ENCODE peak calls at places on chromosomes 16 and 17, in eight cellular contexts. One of them, this sample, is unnamed.
A peak's percentile ranks its signal among the peaks of the same experiment; 100 is the strongest.

GRCh38 chr17:77527394-77527793 is 386.6 kb downstream of the SEC14L1 start:
- DNase-seq in naive thymus-derived CD4-positive, alpha-beta T cell: no peak
- DNase-seq in CD4-positive, alpha-beta memory T cell: no peak
- DNase-seq in body of pancreas: no peak
- DNase-seq in left lung: no peak
- DNase-seq in suprapubic skin: peak; percentile 48
- DNase-seq in cardiac muscle cell: no peak
- DNase-seq in right cardiac atrium: no peak
- DNase-seq in this sample: no peak

GRCh38 chr17:50129303-50129945 is 536 bp downstream of the SAMD14 start:
- DNase-seq in naive thymus-derived CD4-positive, alpha-beta T cell: no peak
- DNase-seq in suprapubic skin: no peak
- DNase-seq in CD4-positive, alpha-beta memory T cell: peak; percentile 63
- DNase-seq in cardiac muscle cell: no peak
- DNase-seq in body of pancreas: peak; percentile 26
- DNase-seq in left lung: peak; percentile 78
- DNase-seq in right cardiac atrium: no peak
- DNase-seq in this sample: peak; percentile 36

GRCh38 chr16:24139282-24139681 is 116.9 kb upstream of the CACNG3 start:
- DNase-seq in left lung: no peak
- DNase-seq in suprapubic skin: no peak
- DNase-seq in naive thymus-derived CD4-positive, alpha-beta T cell: no peak
- DNase-seq in body of pancreas: no peak
- DNase-seq in cardiac muscle cell: no peak
- DNase-seq in right cardiac atrium: no peak
- DNase-seq in CD4-positive, alpha-beta memory T cell: no peak
- DNase-seq in this sample: no peak

GRCh38 chr17:42358434-42358833 is 29.8 kb downstream of the STAT3 start:
- DNase-seq in suprapubic skin: no peak
- DNase-seq in body of pancreas: no peak
- DNase-seq in cardiac muscle cell: no peak
- DNase-seq in CD4-positive, alpha-beta memory T cell: no peak
- DNase-seq in right cardiac atrium: no peak
- DNase-seq in left lung: no peak
- DNase-seq in naive thymus-derived CD4-positive, alpha-beta T cell: no peak
- DNase-seq in this sample: no peak

GRCh38 chr17:81549031-81549557 is 3.1 kb downstream of the FAAP100 start:
- DNase-seq in suprapubic skin: no peak
- DNase-seq in naive thymus-derived CD4-positive, alpha-beta T cell: no peak
- DNase-seq in body of pancreas: no peak
- DNase-seq in cardiac muscle cell: no peak
- DNase-seq in CD4-positive, alpha-beta memory T cell: no peak
- DNase-seq in left lung: peak; percentile 67
- DNase-seq in right cardiac atrium: no peak
- DNase-seq in this sample: no peak

GRCh38 chr16:85385463-85386331 is 227.4 kb upstream of the GSE1 start:
- DNase-seq in body of pancreas: no peak
- DNase-seq in left lung: peak; percentile 61
- DNase-seq in CD4-positive, alpha-beta memory T cell: no peak
- DNase-seq in cardiac muscle cell: no peak
- DNase-seq in naive thymus-derived CD4-positive, alpha-beta T cell: no peak
- DNase-seq in right cardiac atrium: peak; percentile 16
- DNase-seq in suprapubic skin: peak; percentile 64
- DNase-seq in this sample: no peak

GRCh38 chr16:53614346-53614745 is 89.3 kb downstream of the RPGRIP1L start:
- DNase-seq in naive thymus-derived CD4-positive, alpha-beta T cell: no peak
- DNase-seq in cardiac muscle cell: no peak
- DNase-seq in CD4-positive, alpha-beta memory T cell: no peak
- DNase-seq in suprapubic skin: no peak
- DNase-seq in right cardiac atrium: no peak
- DNase-seq in body of pancreas: no peak
- DNase-seq in left lung: no peak
- DNase-seq in this sample: no peak

GRCh38 chr16:1979271-1980025 is 1.8 kb downstream of the NOXO1 start:
- DNase-seq in right cardiac atrium: no peak
- DNase-seq in body of pancreas: peak; percentile 89
- DNase-seq in left lung: peak; percentile 93
- DNase-seq in suprapubic skin: no peak
- DNase-seq in cardiac muscle cell: no peak
- DNase-seq in naive thymus-derived CD4-positive, alpha-beta T cell: no peak
- DNase-seq in CD4-positive, alpha-beta memory T cell: no peak
- DNase-seq in this sample: no peak

GRCh38 chr16:70434489-70435260 is 4.2 kb downstream of the ST3GAL2 start:
- DNase-seq in cardiac muscle cell: no peak
- DNase-seq in right cardiac atrium: no peak
- DNase-seq in suprapubic skin: no peak
- DNase-seq in CD4-positive, alpha-beta memory T cell: no peak
- DNase-seq in naive thymus-derived CD4-positive, alpha-beta T cell: no peak
- DNase-seq in left lung: no peak
- DNase-seq in body of pancreas: no peak
- DNase-seq in this sample: no peak

GRCh38 chr16:52929478-52929877 is 123.2 kb downstream of the CHD9NB start:
- DNase-seq in cardiac muscle cell: no peak
- DNase-seq in left lung: no peak
- DNase-seq in right cardiac atrium: no peak
- DNase-seq in naive thymus-derived CD4-positive, alpha-beta T cell: no peak
- DNase-seq in CD4-positive, alpha-beta memory T cell: no peak
- DNase-seq in body of pancreas: no peak
- DNase-seq in suprapubic skin: no peak
- DNase-seq in this sample: no peak

GRCh38 chr16:57091200-57091989 is 988 bp upstream of the CPNE2 start:
- DNase-seq in cardiac muscle cell: peak; percentile 54
- DNase-seq in right cardiac atrium: peak; percentile 54
- DNase-seq in CD4-positive, alpha-beta memory T cell: no peak
- DNase-seq in left lung: peak; percentile 83
- DNase-seq in suprapubic skin: no peak
- DNase-seq in naive thymus-derived CD4-positive, alpha-beta T cell: no peak
- DNase-seq in body of pancreas: peak; percentile 56
- DNase-seq in this sample: no peak

GRCh38 chr17:79859676-79860615 is 20.7 kb upstream of the CBX4 start:
- DNase-seq in cardiac muscle cell: no peak
- DNase-seq in right cardiac atrium: no peak
- DNase-seq in naive thymus-derived CD4-positive, alpha-beta T cell: no peak
- DNase-seq in CD4-positive, alpha-beta memory T cell: no peak
- DNase-seq in body of pancreas: no peak
- DNase-seq in suprapubic skin: no peak
- DNase-seq in left lung: peak; percentile 69
- DNase-seq in this sample: no peak

GRCh38 chr16:47037396-47037745 is 63.9 kb upstream of the DNAJA2 start:
- DNase-seq in suprapubic skin: peak; percentile 74
- DNase-seq in CD4-positive, alpha-beta memory T cell: no peak
- DNase-seq in left lung: no peak
- DNase-seq in naive thymus-derived CD4-positive, alpha-beta T cell: peak; percentile 2
- DNase-seq in cardiac muscle cell: peak; percentile 18
- DNase-seq in body of pancreas: peak; percentile 24
- DNase-seq in right cardiac atrium: peak; percentile 52
- DNase-seq in this sample: no peak

GRCh38 chr16:74521691-74522090 is 85.2 kb downstream of the GLG1 start:
- DNase-seq in left lung: no peak
- DNase-seq in suprapubic skin: no peak
- DNase-seq in right cardiac atrium: peak; percentile 26
- DNase-seq in CD4-positive, alpha-beta memory T cell: no peak
- DNase-seq in body of pancreas: no peak
- DNase-seq in naive thymus-derived CD4-positive, alpha-beta T cell: no peak
- DNase-seq in cardiac muscle cell: no peak
- DNase-seq in this sample: no peak

GRCh38 chr16:68370221-68370920 is 59.6 kb downstream of the PRMT7 start:
- DNase-seq in naive thymus-derived CD4-positive, alpha-beta T cell: no peak
- DNase-seq in right cardiac atrium: no peak
- DNase-seq in suprapubic skin: no peak
- DNase-seq in cardiac muscle cell: no peak
- DNase-seq in CD4-positive, alpha-beta memory T cell: no peak
- DNase-seq in body of pancreas: no peak
- DNase-seq in left lung: peak; percentile 53
- DNase-seq in this sample: no peak

GRCh38 chr16:59044616-59045015 is 310.5 kb upstream of the GOT2 start:
- DNase-seq in left lung: no peak
- DNase-seq in body of pancreas: no peak
- DNase-seq in right cardiac atrium: no peak
- DNase-seq in cardiac muscle cell: no peak
- DNase-seq in naive thymus-derived CD4-positive, alpha-beta T cell: no peak
- DNase-seq in suprapubic skin: no peak
- DNase-seq in CD4-positive, alpha-beta memory T cell: no peak
- DNase-seq in this sample: no peak

GRCh38 chr16:57672824-57673223 is 4.7 kb downstream of the ADGRG3 start:
- DNase-seq in body of pancreas: no peak
- DNase-seq in naive thymus-derived CD4-positive, alpha-beta T cell: no peak
- DNase-seq in CD4-positive, alpha-beta memory T cell: no peak
- DNase-seq in left lung: peak; percentile 1
- DNase-seq in right cardiac atrium: no peak
- DNase-seq in suprapubic skin: no peak
- DNase-seq in cardiac muscle cell: no peak
- DNase-seq in this sample: no peak

GRCh38 chr16:85878875-85879274 is 20.1 kb upstream of the IRF8 start:
- DNase-seq in right cardiac atrium: no peak
- DNase-seq in CD4-positive, alpha-beta memory T cell: no peak
- DNase-seq in suprapubic skin: no peak
- DNase-seq in cardiac muscle cell: no peak
- DNase-seq in naive thymus-derived CD4-positive, alpha-beta T cell: no peak
- DNase-seq in left lung: no peak
- DNase-seq in body of pancreas: no peak
- DNase-seq in this sample: no peak

DNA sequence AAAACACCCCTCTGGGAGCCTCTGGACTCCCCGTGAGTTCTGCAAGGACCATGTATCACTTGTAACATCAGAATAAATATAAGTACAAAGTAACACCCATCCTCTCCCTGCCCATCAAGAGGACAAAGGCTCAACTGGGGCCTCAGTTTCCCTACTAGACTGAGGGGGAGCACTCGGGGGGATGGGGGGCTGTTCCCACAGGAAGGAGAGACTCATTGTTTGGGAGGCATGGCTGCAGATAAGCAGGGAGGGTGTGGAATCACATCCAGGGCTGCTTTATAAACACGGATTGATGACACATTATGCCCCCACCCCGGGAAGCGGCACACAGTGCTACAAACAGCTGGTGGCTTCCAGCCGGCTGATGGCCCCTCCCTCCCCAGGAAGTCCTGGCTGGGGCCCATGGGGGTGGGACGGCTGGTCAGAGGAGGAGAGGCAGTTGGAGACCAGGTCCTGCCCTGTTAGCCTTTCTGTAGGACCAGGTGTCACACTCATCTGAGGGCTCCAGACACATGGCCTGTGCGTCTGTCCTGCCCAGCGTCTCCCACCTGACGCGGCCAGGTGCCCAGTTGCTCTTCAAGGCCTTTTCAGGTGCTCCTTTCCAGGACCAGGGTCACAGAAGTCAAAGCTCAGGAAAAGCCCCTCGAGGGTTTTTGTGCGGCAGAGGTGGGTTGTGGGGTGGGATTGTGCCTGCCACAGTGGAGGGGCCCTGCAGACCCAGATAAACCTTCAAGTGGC is 1.3 kb upstream of the MPG start:
- DNase-seq in naive thymus-derived CD4-positive, alpha-beta T cell: no peak
- DNase-seq in right cardiac atrium: peak; percentile 92
- DNase-seq in cardiac muscle cell: no peak
- DNase-seq in left lung: peak; percentile 84
- DNase-seq in CD4-positive, alpha-beta memory T cell: no peak
- DNase-seq in body of pancreas: peak; percentile 69
- DNase-seq in suprapubic skin: peak; percentile 92
- DNase-seq in this sample: no peak
- H3K4me3 ChIP-seq in naive thymus-derived CD4-positive, alpha-beta T cell: peak overlapping the region; percentile 84
- H3K4me3 ChIP-seq in right cardiac atrium: no peak overlapping the region
- H3K4me3 ChIP-seq in cardiac muscle cell: no peak overlapping the region
- H3K4me3 ChIP-seq in left lung: peak overlapping the region; percentile 91
- H3K4me3 ChIP-seq in CD4-positive, alpha-beta memory T cell: peak overlapping the region; percentile 49
- H3K4me3 ChIP-seq in body of pancreas: no peak overlapping the region
- H3K4me3 ChIP-seq in suprapubic skin: peak overlapping the region; percentile 61
- H3K4me3 ChIP-seq in this sample: peak overlapping the region; percentile 81

GRCh38 chr17:19987897-19988296 is 10.3 kb upstream of the AKAP10 start:
- DNase-seq in body of pancreas: no peak
- DNase-seq in naive thymus-derived CD4-positive, alpha-beta T cell: no peak
- DNase-seq in suprapubic skin: no peak
- DNase-seq in cardiac muscle cell: no peak
- DNase-seq in CD4-positive, alpha-beta memory T cell: no peak
- DNase-seq in right cardiac atrium: no peak
- DNase-seq in left lung: no peak
- DNase-seq in this sample: no peak

GRCh38 chr17:19986941-19987714 is 9.5 kb upstream of the AKAP10 start:
- DNase-seq in CD4-positive, alpha-beta memory T cell: no peak
- DNase-seq in right cardiac atrium: no peak
- DNase-seq in suprapubic skin: no peak
- DNase-seq in body of pancreas: no peak
- DNase-seq in left lung: no peak
- DNase-seq in cardiac muscle cell: no peak
- DNase-seq in naive thymus-derived CD4-positive, alpha-beta T cell: no peak
- DNase-seq in this sample: no peak

GRCh38 chr17:19996086-19996485 is 13.1 kb upstream of the SPECC1 start:
- DNase-seq in left lung: no peak
- DNase-seq in right cardiac atrium: no peak
- DNase-seq in suprapubic skin: no peak
- DNase-seq in body of pancreas: no peak
- DNase-seq in cardiac muscle cell: no peak
- DNase-seq in naive thymus-derived CD4-positive, alpha-beta T cell: no peak
- DNase-seq in CD4-positive, alpha-beta memory T cell: no peak
- DNase-seq in this sample: no peak

GRCh38 chr17:19992803-19993713 is 15.4 kb upstream of the AKAP10 start:
- DNase-seq in cardiac muscle cell: peak; percentile 95
- DNase-seq in suprapubic skin: peak; percentile 87
- DNase-seq in left lung: peak; percentile 96
- DNase-seq in CD4-positive, alpha-beta memory T cell: peak; percentile 75
- DNase-seq in naive thymus-derived CD4-positive, alpha-beta T cell: peak; percentile 62
- DNase-seq in body of pancreas: peak; percentile 94
- DNase-seq in right cardiac atrium: peak; percentile 88
- DNase-seq in this sample: peak; percentile 46

GRCh38 chr17:19991252-19991885 is 13.7 kb upstream of the AKAP10 start:
- DNase-seq in CD4-positive, alpha-beta memory T cell: no peak
- DNase-seq in suprapubic skin: no peak
- DNase-seq in naive thymus-derived CD4-positive, alpha-beta T cell: no peak
- DNase-seq in cardiac muscle cell: no peak
- DNase-seq in body of pancreas: no peak
- DNase-seq in left lung: no peak
- DNase-seq in right cardiac atrium: no peak
- DNase-seq in this sample: no peak
- H3K4me1 ChIP-seq in CD4-positive, alpha-beta memory T cell: peaks cover 3% of the 10 kb centered on the region
- H3K4me1 ChIP-seq in suprapubic skin: peaks cover 5% of the 10 kb centered on the region
- H3K4me1 ChIP-seq in naive thymus-derived CD4-positive, alpha-beta T cell: no peaks in the 10 kb centered on the region
- H3K4me1 ChIP-seq in cardiac muscle cell: no peaks in the 10 kb centered on the region
- H3K4me1 ChIP-seq in body of pancreas: peaks cover 4% of the 10 kb centered on the region
- H3K4me1 ChIP-seq in left lung: peaks cover 6% of the 10 kb centered on the region
- H3K4me1 ChIP-seq in right cardiac atrium: no peaks in the 10 kb centered on the region
- H3K4me1 ChIP-seq in this sample: peaks cover 3% of the 10 kb centered on the region

DNA sequence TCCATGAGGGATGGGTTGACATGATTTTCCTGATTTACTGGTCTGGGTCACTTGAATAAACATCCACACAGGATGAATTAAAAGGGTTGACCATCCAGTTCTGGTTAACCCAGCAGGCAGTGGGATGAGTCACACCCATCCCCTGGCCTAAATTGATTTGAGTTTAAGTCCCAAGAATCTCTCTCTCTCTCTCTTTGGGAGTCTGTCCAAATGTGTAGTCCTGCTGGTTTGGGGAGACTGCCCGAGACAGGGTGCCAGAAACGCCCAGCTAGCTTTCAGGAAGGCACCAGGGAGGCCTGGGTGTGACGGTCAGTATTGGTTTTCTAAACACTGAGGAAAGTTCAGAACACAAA is 38.8 kb downstream of the SCPEP1 start:
- DNase-seq in body of pancreas: no peak
- DNase-seq in left lung: no peak
- DNase-seq in cardiac muscle cell: no peak
- DNase-seq in naive thymus-derived CD4-positive, alpha-beta T cell: no peak
- DNase-seq in suprapubic skin: no peak
- DNase-seq in CD4-positive, alpha-beta memory T cell: no peak
- DNase-seq in right cardiac atrium: no peak
- DNase-seq in this sample: no peak
- H3K27ac ChIP-seq in body of pancreas: no peak overlapping the region
- H3K27ac ChIP-seq in left lung: no peak overlapping the region
- H3K27ac ChIP-seq in cardiac muscle cell: no peak overlapping the region
- H3K27ac ChIP-seq in naive thymus-derived CD4-positive, alpha-beta T cell: no peak overlapping the region
- H3K27ac ChIP-seq in suprapubic skin: no peak overlapping the region
- H3K27ac ChIP-seq in CD4-positive, alpha-beta memory T cell: no peak overlapping the region
- H3K27ac ChIP-seq in right cardiac atrium: no peak overlapping the region
- H3K27ac ChIP-seq in this sample: no peak overlapping the region

GRCh38 chr16:27462846-27463682 is 61.1 kb downstream of the IL21R start:
- DNase-seq in CD4-positive, alpha-beta memory T cell: no peak
- DNase-seq in suprapubic skin: no peak
- DNase-seq in right cardiac atrium: no peak
- DNase-seq in cardiac muscle cell: no peak
- DNase-seq in left lung: no peak
- DNase-seq in naive thymus-derived CD4-positive, alpha-beta T cell: no peak
- DNase-seq in body of pancreas: no peak
- DNase-seq in this sample: no peak
- H3K4me3 ChIP-seq in CD4-positive, alpha-beta memory T cell: peak overlapping the region; percentile 9
- H3K4me3 ChIP-seq in suprapubic skin: no peak overlapping the region
- H3K4me3 ChIP-seq in right cardiac atrium: no peak overlapping the region
- H3K4me3 ChIP-seq in cardiac muscle cell: no peak overlapping the region
- H3K4me3 ChIP-seq in left lung: no peak overlapping the region
- H3K4me3 ChIP-seq in naive thymus-derived CD4-positive, alpha-beta T cell: peak overlapping the region; percentile 20
- H3K4me3 ChIP-seq in body of pancreas: no peak overlapping the region
- H3K4me3 ChIP-seq in this sample: no peak overlapping the region

This sample was measured in effector memory CD4-positive, alpha-beta T cell.